ENCODE peak calls at places on chromosomes 7 and 10, in eight cellular contexts. S is DND-41, B is PC-3, C is dorsolateral prefrontal cortex, W is left ventricle myocardium inferior, J is heart right ventricle, I is tibial artery, O is psoas muscle. Z is an unnamed sample.

GRCh38 chr7:108055541-108056135 is 52.7 kb upstream of the LAMB1 start:
- DNase-seq in W (no peak), I (no peak), O (no peak), S (no peak), C (no peak), B (no peak), J (no peak), Z (no peak)

GRCh38 chr7:90681336-90682019 is 85.4 kb downstream of the CDK14 start:
- DNase-seq in C (no peak), W (no peak), J (no peak), B (no peak), S (no peak), I (no peak), O (no peak), Z (no peak)

GRCh38 chr10:61992059-61992460 is 90.6 kb downstream of the ARID5B start:
- DNase-seq in B (no peak), C (no peak), S (no peak), W (no peak), O (no peak), J (peak; percentile 32), I (no peak), Z (no peak)

GRCh38 chr7:2296830-2297229 is 17.4 kb downstream of the SNX8 start:
- DNase-seq in W (no peak), S (no peak), O (no peak), B (no peak), I (no peak), J (no peak), C (no peak), Z (no peak)

GRCh38 chr10:130998046-130998435 is 313.5 kb downstream of the TCERG1L start:
- DNase-seq in J (no peak), O (no peak), C (no peak), W (no peak), S (no peak), B (no peak), I (no peak), Z (no peak)

GRCh38 chr10:7409045-7409731 is 1.6 kb downstream of the SFMBT2 start:
- DNase-seq in B (peak; percentile 8), C (peak; percentile 50), W (peak; percentile 29), J (peak; percentile 12), O (no peak), S (peak; percentile 73), I (no peak), Z (no peak)

GRCh38 chr10:99329891-99330674 is 927 bp downstream of the CNNM1 start:
- DNase-seq in C (peak; percentile 56), J (no peak), S (no peak), I (no peak), W (no peak), B (peak; percentile 16), O (peak; percentile 46), Z (no peak)

GRCh38 chr7:46682841-46683624 is 762.0 kb upstream of the IGFBP3 start:
- DNase-seq in S (no peak), I (no peak), B (no peak), C (no peak), O (no peak), W (no peak), J (no peak), Z (no peak)

GRCh38 chr10:126013489-126014281 is 117.3 kb downstream of the FANK1 start:
- DNase-seq in I (no peak), S (no peak), W (no peak), C (no peak), J (no peak), O (no peak), B (peak; percentile 80), Z (no peak)

GRCh38 chr10:128898916-128899195 is 568.2 kb upstream of the MGMT start:
- DNase-seq in O (no peak), S (no peak), W (no peak), C (no peak), J (no peak), B (no peak), I (no peak), Z (no peak)

GRCh38 chr7:2016761-2017482 is 215.8 kb downstream of the MAD1L1 start:
- DNase-seq in W (peak; percentile 9), J (no peak), S (no peak), C (peak; percentile 40), O (peak; percentile 15), I (peak; percentile 23), B (no peak), Z (no peak)

GRCh38 chr7:116145245-116145852 is 65.0 kb upstream of the TES start:
- DNase-seq in W (no peak), I (no peak), J (no peak), C (no peak), B (no peak), O (no peak), S (peak; percentile 90), Z (no peak)

GRCh38 chr7:136998495-136998894 is 130.0 kb downstream of the CHRM2 start:
- DNase-seq in S (no peak), B (peak; percentile 72), O (no peak), C (no peak), J (no peak), I (no peak), W (no peak), Z (no peak)

GRCh38 chr7:144565586-144565985 is 162.1 kb upstream of the NOBOX start:
- DNase-seq in J (no peak), I (no peak), C (no peak), W (no peak), S (no peak), O (no peak), B (no peak), Z (no peak)

GRCh38 chr10:76205361-76205760 is 773.9 kb downstream of the LRMDA start:
- DNase-seq in I (no peak), S (no peak), W (no peak), J (no peak), O (no peak), C (no peak), B (no peak), Z (no peak)

GRCh38 chr10:106660550-106660949 is 504.0 kb downstream of the SORCS1 start:
- DNase-seq in B (no peak), C (no peak), O (no peak), W (no peak), S (no peak), J (no peak), I (no peak), Z (no peak)

GRCh38 chr7:5695037-5695708 is 86.3 kb downstream of the RNF216 start:
- DNase-seq in J (peak; percentile 47), W (no peak), C (no peak), S (peak; percentile 83), O (peak; percentile 63), B (no peak), I (peak; percentile 81), Z (no peak)

GRCh38 chr10:46270086-46270811 is 16.5 kb upstream of the ANTXRL start:
- DNase-seq in C (peak; percentile 11), W (no peak), S (no peak), O (no peak), B (no peak), J (no peak), I (peak; percentile 21), Z (no peak)
- H3K27ac ChIP-seq in C (no peak overlapping the region), W (no peak overlapping the region), S (peak overlapping the region; percentile 98), O (no peak overlapping the region), B (no peak overlapping the region), J (no peak overlapping the region), I (no peak overlapping the region), Z (no peak overlapping the region)

GRCh38 chr7:29639887-29640600 is 76.4 kb downstream of the PRR15 start:
- DNase-seq in O (no peak), W (no peak), J (no peak), C (no peak), B (no peak), I (no peak), S (no peak), Z (no peak)

GRCh38 chr7:29641651-29642050 is 78.0 kb downstream of the PRR15 start:
- DNase-seq in J (no peak), S (no peak), O (no peak), B (peak; percentile 11), I (no peak), C (no peak), W (no peak), Z (no peak)

GRCh38 chr7:29637374-29637773 is 73.7 kb downstream of the PRR15 start:
- DNase-seq in W (no peak), O (no peak), J (no peak), B (no peak), C (no peak), S (no peak), I (no peak), Z (no peak)

GRCh38 chr7:29639386-29639785 is 75.8 kb downstream of the PRR15 start:
- DNase-seq in I (no peak), J (no peak), W (no peak), C (no peak), O (no peak), S (no peak), B (no peak), Z (no peak)

DNA sequence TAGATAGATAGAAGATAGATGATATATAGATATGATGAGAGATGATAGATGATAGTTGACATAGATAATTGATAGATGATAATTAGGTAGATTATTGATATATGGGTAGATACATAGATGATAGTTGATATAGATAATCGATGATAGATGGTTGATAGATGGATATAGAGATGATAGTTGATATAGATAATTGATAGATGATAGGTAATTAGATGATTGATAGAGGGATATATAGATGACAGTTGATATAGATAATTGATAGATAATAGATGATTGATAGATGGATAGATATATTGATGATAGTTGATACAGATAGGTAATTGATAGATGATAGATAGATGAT is 72.3 kb downstream of the PRR15 start:
- DNase-seq in S (no peak), C (no peak), B (no peak), I (no peak), W (no peak), J (no peak), O (no peak), Z (no peak)
- TF ChIP-seq CTCF in S (no peak), C (no peak), B (peak; percentile 4), I (no peak), W (no peak), J (no peak), O (no peak), Z (no peak)

GRCh38 chr7:114832906-114833595 is 88.8 kb upstream of the MDFIC start:
- DNase-seq in J (no peak), I (no peak), W (no peak), O (no peak), S (no peak), C (no peak), B (no peak), Z (no peak)
- H3K4me3 ChIP-seq in J (no peak overlapping the region), I (no peak overlapping the region), W (no peak overlapping the region), O (no peak overlapping the region), S (no peak overlapping the region), C (no peak overlapping the region), B (no peak overlapping the region), Z (no peak overlapping the region)

GRCh38 chr7:43879477-43879876 is 10.2 kb upstream of the MRPS24 start:
- DNase-seq in C (no peak), B (peak; percentile 30), S (no peak), O (no peak), W (no peak), I (no peak), J (no peak), Z (no peak)

GRCh38 chr7:43876976-43877745 is 7.8 kb upstream of the MRPS24 start:
- DNase-seq in I (no peak), B (no peak), W (no peak), S (no peak), O (peak; percentile 53), J (no peak), C (no peak), Z (no peak)

GRCh38 chr7:43878867-43879266 is 9.6 kb upstream of the MRPS24 start:
- DNase-seq in W (no peak), I (no peak), S (no peak), C (no peak), O (no peak), B (no peak), J (no peak), Z (no peak)

GRCh38 chr7:43877968-43878864 is 8.9 kb upstream of the MRPS24 start:
- DNase-seq in J (no peak), C (no peak), I (no peak), B (no peak), W (no peak), O (peak; percentile 70), S (no peak), Z (no peak)

GRCh38 chr7:43880596-43880995 is 11.3 kb upstream of the MRPS24 start:
- DNase-seq in O (no peak), J (no peak), S (no peak), B (no peak), C (no peak), W (no peak), I (no peak), Z (no peak)
- H3K27ac ChIP-seq in O (peak overlapping the region; percentile 23), J (no peak overlapping the region), S (no peak overlapping the region), B (no peak overlapping the region), C (no peak overlapping the region), W (no peak overlapping the region), I (no peak overlapping the region), Z (peak overlapping the region; percentile 55)